ENCODE peak calls at places on chromosomes 7 and 10, in five cellular contexts. X is fibroblast of pulmonary artery; T is stimulated activated CD4-positive, alpha-beta T cell treated with anti-CD3 and anti-CD28 coated beads, Interleukin-2, amount 100 ng/mL, for 48 hours; G is A172; C is neural progenitor cell. P is an unnamed sample.

GRCh38 chr10:78910476-78910875 is 158.3 kb upstream of the ZMIZ1 start:
- DNase-seq in X (no peak), T (no peak), G (no peak), C (no peak), P (peak)

GRCh38 chr7:141221007-141221612 is 147.2 kb downstream of the TMEM178B start:
- DNase-seq in X (no peak), T (no peak), G (peak), C (peak), P (no peak)

GRCh38 chr10:111211241-111211640 is 134.4 kb downstream of the ADRA2A start:
- DNase-seq in X (no peak), T (no peak), G (no peak), C (no peak), P (no peak)

GRCh38 chr10:48324580-48324979 is 18.1 kb downstream of the MAPK8 start:
- DNase-seq in X (no peak), T (no peak), G (no peak), C (no peak), P (no peak)

GRCh38 chr10:64762861-64763260 is 1241.7 kb downstream of the REEP3 start:
- DNase-seq in X (no peak), T (no peak), G (no peak), C (no peak), P (no peak)

GRCh38 chr10:99975942-99976809 is 33.6 kb downstream of the DNMBP start:
- DNase-seq in X (peak), T (no peak), G (no peak), C (no peak), P (no peak)

GRCh38 chr7:67803789-67804188 is 807.2 kb downstream of the TYW1 start:
- DNase-seq in X (no peak), T (no peak), G (no peak), C (no peak), P (no peak)

GRCh38 chr10:29767958-29768357 is 133.2 kb upstream of the SVIL start:
- DNase-seq in X (no peak), T (no peak), G (no peak), C (no peak), P (no peak)

GRCh38 chr7:51219261-51219988 is 97.2 kb downstream of the COBL start:
- DNase-seq in X (no peak), T (no peak), G (no peak), C (no peak), P (no peak)

GRCh38 chr10:80289451-80290287 is at the start of gene MAT1A:
- DNase-seq in X (peak), T (no peak), G (peak), C (no peak), P (peak)

GRCh38 chr10:22367471-22367870 is 22.2 kb downstream of the SPAG6 start:
- DNase-seq in X (no peak), T (no peak), G (no peak), C (no peak), P (no peak)